ENCODE peak calls at places on chromosomes 1 and 21, in six cellular contexts. One of them, this sample, is unnamed.

GRCh38 chr1:247378334-247379073 is 37.5 kb upstream of the NLRP3 start:
- DNase-seq in activated CD8-positive, alpha-beta memory T cell treated with anti-CD3 and anti-CD28 coated beads for 1 hour: no peak
- DNase-seq in NAMALWA: no peak
- DNase-seq in coronary artery: no peak
- DNase-seq in activated naive CD4-positive, alpha-beta T cell treated with anti-CD3 and anti-CD28 coated beads, Interleukin-2, amount 50 U/mL, for 16 hours: no peak
- DNase-seq in vagina: no peak
- DNase-seq in this sample: no peak

GRCh38 chr21:45996311-45997204 is 15.0 kb downstream of the COL6A1 start:
- DNase-seq in activated CD8-positive, alpha-beta memory T cell treated with anti-CD3 and anti-CD28 coated beads for 1 hour: no peak
- DNase-seq in NAMALWA: no peak
- DNase-seq in coronary artery: peak; percentile 72
- DNase-seq in activated naive CD4-positive, alpha-beta T cell treated with anti-CD3 and anti-CD28 coated beads, Interleukin-2, amount 50 U/mL, for 16 hours: peak; percentile 7
- DNase-seq in vagina: no peak
- DNase-seq in this sample: no peak

GRCh38 chr1:173149887-173150286 is 57.2 kb downstream of the TNFSF4 start:
- DNase-seq in activated CD8-positive, alpha-beta memory T cell treated with anti-CD3 and anti-CD28 coated beads for 1 hour: no peak
- DNase-seq in NAMALWA: no peak
- DNase-seq in coronary artery: no peak
- DNase-seq in activated naive CD4-positive, alpha-beta T cell treated with anti-CD3 and anti-CD28 coated beads, Interleukin-2, amount 50 U/mL, for 16 hours: no peak
- DNase-seq in vagina: no peak
- DNase-seq in this sample: no peak

GRCh38 chr1:8257621-8258020 is 60.3 kb upstream of the SLC45A1 start:
- DNase-seq in activated CD8-positive, alpha-beta memory T cell treated with anti-CD3 and anti-CD28 coated beads for 1 hour: no peak
- DNase-seq in NAMALWA: no peak
- DNase-seq in coronary artery: no peak
- DNase-seq in activated naive CD4-positive, alpha-beta T cell treated with anti-CD3 and anti-CD28 coated beads, Interleukin-2, amount 50 U/mL, for 16 hours: no peak
- DNase-seq in vagina: no peak
- DNase-seq in this sample: no peak

GRCh38 chr1:229181419-229181818 is 89.5 kb upstream of the RAB4A start:
- DNase-seq in activated CD8-positive, alpha-beta memory T cell treated with anti-CD3 and anti-CD28 coated beads for 1 hour: no peak
- DNase-seq in NAMALWA: no peak
- DNase-seq in coronary artery: no peak
- DNase-seq in activated naive CD4-positive, alpha-beta T cell treated with anti-CD3 and anti-CD28 coated beads, Interleukin-2, amount 50 U/mL, for 16 hours: no peak
- DNase-seq in vagina: no peak
- DNase-seq in this sample: no peak

GRCh38 chr1:40945491-40945973 is 34.0 kb upstream of the CTPS1 start:
- DNase-seq in activated CD8-positive, alpha-beta memory T cell treated with anti-CD3 and anti-CD28 coated beads for 1 hour: no peak
- DNase-seq in NAMALWA: no peak
- DNase-seq in coronary artery: no peak
- DNase-seq in activated naive CD4-positive, alpha-beta T cell treated with anti-CD3 and anti-CD28 coated beads, Interleukin-2, amount 50 U/mL, for 16 hours: no peak
- DNase-seq in vagina: no peak
- DNase-seq in this sample: no peak

GRCh38 chr1:40301541-40302299 is 15.4 kb downstream of the COL9A2 start:
- DNase-seq in activated CD8-positive, alpha-beta memory T cell treated with anti-CD3 and anti-CD28 coated beads for 1 hour: no peak
- DNase-seq in NAMALWA: no peak
- DNase-seq in coronary artery: no peak
- DNase-seq in activated naive CD4-positive, alpha-beta T cell treated with anti-CD3 and anti-CD28 coated beads, Interleukin-2, amount 50 U/mL, for 16 hours: no peak
- DNase-seq in vagina: no peak
- DNase-seq in this sample: no peak

GRCh38 chr1:28668191-28668955 is at the start of gene GMEB1:
- DNase-seq in activated CD8-positive, alpha-beta memory T cell treated with anti-CD3 and anti-CD28 coated beads for 1 hour: peak; percentile 54
- DNase-seq in NAMALWA: peak; percentile 89
- DNase-seq in coronary artery: peak; percentile 89
- DNase-seq in activated naive CD4-positive, alpha-beta T cell treated with anti-CD3 and anti-CD28 coated beads, Interleukin-2, amount 50 U/mL, for 16 hours: peak; percentile 87
- DNase-seq in vagina: no peak
- DNase-seq in this sample: peak; percentile 94

GRCh38 chr1:112546076-112546475 is 37.3 kb downstream of the WNT2B start:
- DNase-seq in activated CD8-positive, alpha-beta memory T cell treated with anti-CD3 and anti-CD28 coated beads for 1 hour: no peak
- DNase-seq in NAMALWA: no peak
- DNase-seq in coronary artery: no peak
- DNase-seq in activated naive CD4-positive, alpha-beta T cell treated with anti-CD3 and anti-CD28 coated beads, Interleukin-2, amount 50 U/mL, for 16 hours: no peak
- DNase-seq in vagina: no peak
- DNase-seq in this sample: no peak

GRCh38 chr1:75671708-75672107 is 52.8 kb upstream of the ACADM start:
- DNase-seq in activated CD8-positive, alpha-beta memory T cell treated with anti-CD3 and anti-CD28 coated beads for 1 hour: no peak
- DNase-seq in NAMALWA: no peak
- DNase-seq in coronary artery: no peak
- DNase-seq in activated naive CD4-positive, alpha-beta T cell treated with anti-CD3 and anti-CD28 coated beads, Interleukin-2, amount 50 U/mL, for 16 hours: no peak
- DNase-seq in vagina: no peak
- DNase-seq in this sample: no peak

GRCh38 chr1:31793086-31793485 is 22.7 kb downstream of the SPOCD1 start:
- DNase-seq in activated CD8-positive, alpha-beta memory T cell treated with anti-CD3 and anti-CD28 coated beads for 1 hour: no peak
- DNase-seq in NAMALWA: no peak
- DNase-seq in coronary artery: peak; percentile 60
- DNase-seq in activated naive CD4-positive, alpha-beta T cell treated with anti-CD3 and anti-CD28 coated beads, Interleukin-2, amount 50 U/mL, for 16 hours: no peak
- DNase-seq in vagina: no peak
- DNase-seq in this sample: no peak

GRCh38 chr1:170445096-170445495 is 86.9 kb upstream of the GORAB start:
- DNase-seq in activated CD8-positive, alpha-beta memory T cell treated with anti-CD3 and anti-CD28 coated beads for 1 hour: no peak
- DNase-seq in NAMALWA: no peak
- DNase-seq in coronary artery: no peak
- DNase-seq in activated naive CD4-positive, alpha-beta T cell treated with anti-CD3 and anti-CD28 coated beads, Interleukin-2, amount 50 U/mL, for 16 hours: no peak
- DNase-seq in vagina: no peak
- DNase-seq in this sample: no peak

GRCh38 chr1:178543291-178543609 is 30.3 kb downstream of the TEX35 start:
- DNase-seq in activated CD8-positive, alpha-beta memory T cell treated with anti-CD3 and anti-CD28 coated beads for 1 hour: no peak
- DNase-seq in NAMALWA: peak; percentile 86
- DNase-seq in coronary artery: no peak
- DNase-seq in activated naive CD4-positive, alpha-beta T cell treated with anti-CD3 and anti-CD28 coated beads, Interleukin-2, amount 50 U/mL, for 16 hours: no peak
- DNase-seq in vagina: no peak
- DNase-seq in this sample: no peak

GRCh38 chr1:167360120-167360519 is 139.4 kb downstream of the POU2F1 start:
- DNase-seq in activated CD8-positive, alpha-beta memory T cell treated with anti-CD3 and anti-CD28 coated beads for 1 hour: no peak
- DNase-seq in NAMALWA: no peak
- DNase-seq in coronary artery: no peak
- DNase-seq in activated naive CD4-positive, alpha-beta T cell treated with anti-CD3 and anti-CD28 coated beads, Interleukin-2, amount 50 U/mL, for 16 hours: no peak
- DNase-seq in vagina: no peak
- DNase-seq in this sample: no peak

GRCh38 chr1:153434746-153435455 is 18.6 kb downstream of the S100A7A start:
- DNase-seq in activated CD8-positive, alpha-beta memory T cell treated with anti-CD3 and anti-CD28 coated beads for 1 hour: no peak
- DNase-seq in NAMALWA: no peak
- DNase-seq in coronary artery: peak; percentile 56
- DNase-seq in activated naive CD4-positive, alpha-beta T cell treated with anti-CD3 and anti-CD28 coated beads, Interleukin-2, amount 50 U/mL, for 16 hours: no peak
- DNase-seq in vagina: peak; percentile 77
- DNase-seq in this sample: no peak

GRCh38 chr1:9332513-9333143 is 39.9 kb downstream of the SPSB1 start:
- DNase-seq in activated CD8-positive, alpha-beta memory T cell treated with anti-CD3 and anti-CD28 coated beads for 1 hour: no peak
- DNase-seq in NAMALWA: no peak
- DNase-seq in coronary artery: no peak
- DNase-seq in activated naive CD4-positive, alpha-beta T cell treated with anti-CD3 and anti-CD28 coated beads, Interleukin-2, amount 50 U/mL, for 16 hours: no peak
- DNase-seq in vagina: no peak
- DNase-seq in this sample: no peak

GRCh38 chr21:17455451-17455850 is 57.4 kb upstream of the CXADR start:
- DNase-seq in activated CD8-positive, alpha-beta memory T cell treated with anti-CD3 and anti-CD28 coated beads for 1 hour: no peak
- DNase-seq in NAMALWA: no peak
- DNase-seq in coronary artery: no peak
- DNase-seq in activated naive CD4-positive, alpha-beta T cell treated with anti-CD3 and anti-CD28 coated beads, Interleukin-2, amount 50 U/mL, for 16 hours: no peak
- DNase-seq in vagina: no peak
- DNase-seq in this sample: no peak

GRCh38 chr1:105294838-105295237 is 1545.1 kb downstream of the AMY1C start:
- DNase-seq in activated CD8-positive, alpha-beta memory T cell treated with anti-CD3 and anti-CD28 coated beads for 1 hour: no peak
- DNase-seq in NAMALWA: no peak
- DNase-seq in coronary artery: no peak
- DNase-seq in activated naive CD4-positive, alpha-beta T cell treated with anti-CD3 and anti-CD28 coated beads, Interleukin-2, amount 50 U/mL, for 16 hours: no peak
- DNase-seq in vagina: no peak
- DNase-seq in this sample: no peak

GRCh38 chr1:240219104-240219503 is 127.4 kb downstream of the FMN2 start:
- DNase-seq in activated CD8-positive, alpha-beta memory T cell treated with anti-CD3 and anti-CD28 coated beads for 1 hour: no peak
- DNase-seq in NAMALWA: no peak
- DNase-seq in coronary artery: no peak
- DNase-seq in activated naive CD4-positive, alpha-beta T cell treated with anti-CD3 and anti-CD28 coated beads, Interleukin-2, amount 50 U/mL, for 16 hours: no peak
- DNase-seq in vagina: no peak
- DNase-seq in this sample: no peak

GRCh38 chr1:208175508-208175895 is 68.7 kb downstream of the PLXNA2 start:
- DNase-seq in activated CD8-positive, alpha-beta memory T cell treated with anti-CD3 and anti-CD28 coated beads for 1 hour: no peak
- DNase-seq in NAMALWA: no peak
- DNase-seq in coronary artery: no peak
- DNase-seq in activated naive CD4-positive, alpha-beta T cell treated with anti-CD3 and anti-CD28 coated beads, Interleukin-2, amount 50 U/mL, for 16 hours: no peak
- DNase-seq in vagina: no peak
- DNase-seq in this sample: no peak

GRCh38 chr1:33119050-33119449 is 38.1 kb downstream of the AZIN2 start:
- DNase-seq in activated CD8-positive, alpha-beta memory T cell treated with anti-CD3 and anti-CD28 coated beads for 1 hour: no peak
- DNase-seq in NAMALWA: no peak
- DNase-seq in coronary artery: no peak
- DNase-seq in activated naive CD4-positive, alpha-beta T cell treated with anti-CD3 and anti-CD28 coated beads, Interleukin-2, amount 50 U/mL, for 16 hours: no peak
- DNase-seq in vagina: no peak
- DNase-seq in this sample: no peak

GRCh38 chr1:108817016-108817415 is 39.9 kb downstream of the AKNAD1 start:
- DNase-seq in activated CD8-positive, alpha-beta memory T cell treated with anti-CD3 and anti-CD28 coated beads for 1 hour: no peak
- DNase-seq in NAMALWA: no peak
- DNase-seq in coronary artery: no peak
- DNase-seq in activated naive CD4-positive, alpha-beta T cell treated with anti-CD3 and anti-CD28 coated beads, Interleukin-2, amount 50 U/mL, for 16 hours: no peak
- DNase-seq in vagina: no peak
- DNase-seq in this sample: no peak

GRCh38 chr1:44240802-44241671 is 27.8 kb downstream of the DMAP1 start:
- DNase-seq in activated CD8-positive, alpha-beta memory T cell treated with anti-CD3 and anti-CD28 coated beads for 1 hour: no peak
- DNase-seq in NAMALWA: no peak
- DNase-seq in coronary artery: no peak
- DNase-seq in activated naive CD4-positive, alpha-beta T cell treated with anti-CD3 and anti-CD28 coated beads, Interleukin-2, amount 50 U/mL, for 16 hours: no peak
- DNase-seq in vagina: no peak
- DNase-seq in this sample: no peak

GRCh38 chr1:23129846-23130245 is 38.8 kb downstream of the LUZP1 start:
- DNase-seq in activated CD8-positive, alpha-beta memory T cell treated with anti-CD3 and anti-CD28 coated beads for 1 hour: no peak
- DNase-seq in NAMALWA: no peak
- DNase-seq in coronary artery: no peak
- DNase-seq in activated naive CD4-positive, alpha-beta T cell treated with anti-CD3 and anti-CD28 coated beads, Interleukin-2, amount 50 U/mL, for 16 hours: no peak
- DNase-seq in vagina: no peak
- DNase-seq in this sample: no peak

GRCh38 chr1:54069792-54070548 is 16.6 kb downstream of the TCEANC2 start:
- DNase-seq in activated CD8-positive, alpha-beta memory T cell treated with anti-CD3 and anti-CD28 coated beads for 1 hour: no peak
- DNase-seq in NAMALWA: peak; percentile 82
- DNase-seq in coronary artery: no peak
- DNase-seq in activated naive CD4-positive, alpha-beta T cell treated with anti-CD3 and anti-CD28 coated beads, Interleukin-2, amount 50 U/mL, for 16 hours: no peak
- DNase-seq in vagina: no peak
- DNase-seq in this sample: peak; percentile 56

GRCh38 chr1:44652445-44653106 is 21.7 kb downstream of the TMEM53 start:
- DNase-seq in activated CD8-positive, alpha-beta memory T cell treated with anti-CD3 and anti-CD28 coated beads for 1 hour: peak; percentile 37
- DNase-seq in NAMALWA: peak; percentile 85
- DNase-seq in coronary artery: no peak
- DNase-seq in activated naive CD4-positive, alpha-beta T cell treated with anti-CD3 and anti-CD28 coated beads, Interleukin-2, amount 50 U/mL, for 16 hours: peak; percentile 75
- DNase-seq in vagina: no peak
- DNase-seq in this sample: peak; percentile 86

GRCh38 chr1:52546852-52547251 is 6.0 kb downstream of the TUT4 start:
- DNase-seq in activated CD8-positive, alpha-beta memory T cell treated with anti-CD3 and anti-CD28 coated beads for 1 hour: no peak
- DNase-seq in NAMALWA: no peak
- DNase-seq in coronary artery: no peak
- DNase-seq in activated naive CD4-positive, alpha-beta T cell treated with anti-CD3 and anti-CD28 coated beads, Interleukin-2, amount 50 U/mL, for 16 hours: no peak
- DNase-seq in vagina: no peak
- DNase-seq in this sample: no peak

GRCh38 chr1:160579216-160579701 is at the start of gene CD84:
- DNase-seq in activated CD8-positive, alpha-beta memory T cell treated with anti-CD3 and anti-CD28 coated beads for 1 hour: no peak
- DNase-seq in NAMALWA: peak; percentile 74
- DNase-seq in coronary artery: no peak
- DNase-seq in activated naive CD4-positive, alpha-beta T cell treated with anti-CD3 and anti-CD28 coated beads, Interleukin-2, amount 50 U/mL, for 16 hours: no peak
- DNase-seq in vagina: no peak
- DNase-seq in this sample: no peak

GRCh38 chr1:156746716-156747631 is 4.5 kb downstream of the HDGF start:
- DNase-seq in activated CD8-positive, alpha-beta memory T cell treated with anti-CD3 and anti-CD28 coated beads for 1 hour: peak; percentile 63
- DNase-seq in NAMALWA: peak; percentile 61
- DNase-seq in coronary artery: peak; percentile 98
- DNase-seq in activated naive CD4-positive, alpha-beta T cell treated with anti-CD3 and anti-CD28 coated beads, Interleukin-2, amount 50 U/mL, for 16 hours: peak; percentile 51
- DNase-seq in vagina: peak; percentile 97
- DNase-seq in this sample: peak; percentile 94

GRCh38 chr1:19387045-19387467 is 74.9 kb downstream of the SLC66A1 start:
- DNase-seq in activated CD8-positive, alpha-beta memory T cell treated with anti-CD3 and anti-CD28 coated beads for 1 hour: no peak
- DNase-seq in NAMALWA: no peak
- DNase-seq in coronary artery: no peak
- DNase-seq in activated naive CD4-positive, alpha-beta T cell treated with anti-CD3 and anti-CD28 coated beads, Interleukin-2, amount 50 U/mL, for 16 hours: no peak
- DNase-seq in vagina: no peak
- DNase-seq in this sample: no peak

GRCh38 chr21:45541221-45542039 is 810 bp downstream of the SLC19A1 start:
- DNase-seq in activated CD8-positive, alpha-beta memory T cell treated with anti-CD3 and anti-CD28 coated beads for 1 hour: no peak
- DNase-seq in NAMALWA: peak; percentile 73
- DNase-seq in coronary artery: peak; percentile 80
- DNase-seq in activated naive CD4-positive, alpha-beta T cell treated with anti-CD3 and anti-CD28 coated beads, Interleukin-2, amount 50 U/mL, for 16 hours: peak; percentile 86
- DNase-seq in vagina: peak; percentile 84
- DNase-seq in this sample: peak; percentile 46

GRCh38 chr1:49544615-49545014 is 479.1 kb downstream of the AGBL4 start:
- DNase-seq in activated CD8-positive, alpha-beta memory T cell treated with anti-CD3 and anti-CD28 coated beads for 1 hour: no peak
- DNase-seq in NAMALWA: no peak
- DNase-seq in coronary artery: no peak
- DNase-seq in activated naive CD4-positive, alpha-beta T cell treated with anti-CD3 and anti-CD28 coated beads, Interleukin-2, amount 50 U/mL, for 16 hours: no peak
- DNase-seq in vagina: no peak
- DNase-seq in this sample: no peak

GRCh38 chr1:85109475-85109874 is 61.2 kb upstream of the MCOLN3 start:
- DNase-seq in activated CD8-positive, alpha-beta memory T cell treated with anti-CD3 and anti-CD28 coated beads for 1 hour: no peak
- DNase-seq in NAMALWA: peak; percentile 44
- DNase-seq in coronary artery: no peak
- DNase-seq in activated naive CD4-positive, alpha-beta T cell treated with anti-CD3 and anti-CD28 coated beads, Interleukin-2, amount 50 U/mL, for 16 hours: peak; percentile 26
- DNase-seq in vagina: no peak
- DNase-seq in this sample: peak; percentile 86

GRCh38 chr1:67194209-67194863 is 28.1 kb downstream of the IL23R start:
- DNase-seq in activated CD8-positive, alpha-beta memory T cell treated with anti-CD3 and anti-CD28 coated beads for 1 hour: no peak
- DNase-seq in NAMALWA: no peak
- DNase-seq in coronary artery: no peak
- DNase-seq in activated naive CD4-positive, alpha-beta T cell treated with anti-CD3 and anti-CD28 coated beads, Interleukin-2, amount 50 U/mL, for 16 hours: no peak
- DNase-seq in vagina: no peak
- DNase-seq in this sample: no peak